ENCODE peak calls at places on chromosomes 4 and X, in seven cellular contexts. One of them, this sample, is unnamed.

GRCh38 chr4:7661066-7661748 is 226.5 kb upstream of the PSAPL1 start:
- DNase-seq in heart right ventricle: no peak
- DNase-seq in astrocyte of the spinal cord: no peak
- DNase-seq in NB4: no peak
- DNase-seq in cardiac fibroblast: no peak
- DNase-seq in right lobe of liver: no peak
- DNase-seq in ovary: no peak
- DNase-seq in this sample: no peak

GRCh38 chrX:130111220-130111934 is 1.1 kb upstream of the ELF4 start:
- DNase-seq in NB4: peak; percentile 46
- DNase-seq in right lobe of liver: no peak
- DNase-seq in astrocyte of the spinal cord: peak; percentile 12
- DNase-seq in cardiac fibroblast: no peak
- DNase-seq in ovary: no peak
- DNase-seq in heart right ventricle: peak; percentile 19
- DNase-seq in this sample: no peak

GRCh38 chr4:102469806-102470205 is 31.4 kb upstream of the NFKB1 start:
- DNase-seq in heart right ventricle: no peak
- DNase-seq in ovary: no peak
- DNase-seq in cardiac fibroblast: no peak
- DNase-seq in right lobe of liver: no peak
- DNase-seq in astrocyte of the spinal cord: no peak
- DNase-seq in NB4: no peak
- DNase-seq in this sample: no peak

GRCh38 chrX:45788941-45789348 is 588.3 kb upstream of the DIPK2B start:
- DNase-seq in right lobe of liver: no peak
- DNase-seq in heart right ventricle: peak; percentile 45
- DNase-seq in ovary: no peak
- DNase-seq in astrocyte of the spinal cord: no peak
- DNase-seq in cardiac fibroblast: peak; percentile 72
- DNase-seq in NB4: peak; percentile 29
- DNase-seq in this sample: no peak

GRCh38 chr4:10659251-10659650 is 25.3 kb downstream of the CLNK start:
- DNase-seq in right lobe of liver: no peak
- DNase-seq in heart right ventricle: no peak
- DNase-seq in ovary: no peak
- DNase-seq in NB4: no peak
- DNase-seq in cardiac fibroblast: no peak
- DNase-seq in astrocyte of the spinal cord: no peak
- DNase-seq in this sample: no peak

GRCh38 chr4:183823394-183823793 is 81.7 kb upstream of the STOX2 start:
- DNase-seq in heart right ventricle: peak; percentile 34
- DNase-seq in astrocyte of the spinal cord: peak; percentile 20
- DNase-seq in ovary: no peak
- DNase-seq in cardiac fibroblast: peak; percentile 52
- DNase-seq in right lobe of liver: no peak
- DNase-seq in NB4: no peak
- DNase-seq in this sample: peak; percentile 28

GRCh38 chrX:35890699-35891098 is 28.8 kb upstream of the CFAP47 start:
- DNase-seq in heart right ventricle: no peak
- DNase-seq in cardiac fibroblast: peak; percentile 14
- DNase-seq in right lobe of liver: no peak
- DNase-seq in NB4: peak; percentile 64
- DNase-seq in astrocyte of the spinal cord: peak; percentile 28
- DNase-seq in ovary: no peak
- DNase-seq in this sample: peak; percentile 11

GRCh38 chr4:169335331-169335730 is 64.6 kb upstream of the SH3RF1 start:
- DNase-seq in cardiac fibroblast: peak; percentile 47
- DNase-seq in ovary: no peak
- DNase-seq in NB4: no peak
- DNase-seq in astrocyte of the spinal cord: no peak
- DNase-seq in heart right ventricle: no peak
- DNase-seq in right lobe of liver: no peak
- DNase-seq in this sample: no peak

GRCh38 chr4:137705171-137705783 is 173.0 kb upstream of the PCDH18 start:
- DNase-seq in heart right ventricle: no peak
- DNase-seq in NB4: peak; percentile 57
- DNase-seq in cardiac fibroblast: peak; percentile 91
- DNase-seq in astrocyte of the spinal cord: peak; percentile 91
- DNase-seq in ovary: no peak
- DNase-seq in right lobe of liver: no peak
- DNase-seq in this sample: peak; percentile 49

GRCh38 chr4:25914670-25915358 is 794 bp downstream of the SMIM20 start:
- DNase-seq in heart right ventricle: no peak
- DNase-seq in cardiac fibroblast: no peak
- DNase-seq in ovary: no peak
- DNase-seq in astrocyte of the spinal cord: no peak
- DNase-seq in right lobe of liver: no peak
- DNase-seq in NB4: no peak
- DNase-seq in this sample: no peak

GRCh38 chrX:136754641-136755040 is 26.1 kb downstream of the ARHGEF6 start:
- DNase-seq in cardiac fibroblast: no peak
- DNase-seq in heart right ventricle: peak; percentile 38
- DNase-seq in right lobe of liver: no peak
- DNase-seq in ovary: no peak
- DNase-seq in NB4: no peak
- DNase-seq in astrocyte of the spinal cord: peak; percentile 72
- DNase-seq in this sample: peak; percentile 81

GRCh38 chrX:29461039-29461438 is 754.3 kb upstream of the MAGEB2 start:
- DNase-seq in right lobe of liver: no peak
- DNase-seq in NB4: no peak
- DNase-seq in cardiac fibroblast: no peak
- DNase-seq in heart right ventricle: no peak
- DNase-seq in ovary: no peak
- DNase-seq in astrocyte of the spinal cord: peak; percentile 6
- DNase-seq in this sample: peak; percentile 23

GRCh38 chr4:184444953-184445309 is 29.4 kb downstream of the IRF2 start:
- DNase-seq in heart right ventricle: no peak
- DNase-seq in cardiac fibroblast: no peak
- DNase-seq in astrocyte of the spinal cord: no peak
- DNase-seq in ovary: no peak
- DNase-seq in NB4: no peak
- DNase-seq in right lobe of liver: peak; percentile 76
- DNase-seq in this sample: no peak

GRCh38 chr4:124884316-124884715 is 171.8 kb upstream of the ANKRD50 start:
- DNase-seq in NB4: no peak
- DNase-seq in astrocyte of the spinal cord: no peak
- DNase-seq in cardiac fibroblast: no peak
- DNase-seq in right lobe of liver: no peak
- DNase-seq in heart right ventricle: no peak
- DNase-seq in ovary: no peak
- DNase-seq in this sample: no peak

GRCh38 chr4:47278631-47279030 is 184.9 kb downstream of the COMMD8 start:
- DNase-seq in NB4: peak; percentile 11
- DNase-seq in astrocyte of the spinal cord: no peak
- DNase-seq in ovary: no peak
- DNase-seq in right lobe of liver: no peak
- DNase-seq in cardiac fibroblast: no peak
- DNase-seq in heart right ventricle: no peak
- DNase-seq in this sample: no peak

GRCh38 chr4:1050486-1051213 is 39.2 kb downstream of the FGFRL1 start:
- DNase-seq in cardiac fibroblast: no peak
- DNase-seq in heart right ventricle: no peak
- DNase-seq in astrocyte of the spinal cord: no peak
- DNase-seq in ovary: peak; percentile 24
- DNase-seq in NB4: no peak
- DNase-seq in right lobe of liver: peak; percentile 46
- DNase-seq in this sample: no peak

GRCh38 chrX:150291014-150291413 is 72.1 kb upstream of the MAMLD1 start:
- DNase-seq in ovary: no peak
- DNase-seq in right lobe of liver: peak; percentile 89
- DNase-seq in cardiac fibroblast: no peak
- DNase-seq in NB4: no peak
- DNase-seq in heart right ventricle: no peak
- DNase-seq in astrocyte of the spinal cord: no peak
- DNase-seq in this sample: no peak

GRCh38 chr4:105951198-105951597 is 55.9 kb downstream of the NPNT start:
- DNase-seq in heart right ventricle: no peak
- DNase-seq in astrocyte of the spinal cord: peak; percentile 12
- DNase-seq in NB4: peak; percentile 41
- DNase-seq in ovary: no peak
- DNase-seq in cardiac fibroblast: peak; percentile 54
- DNase-seq in right lobe of liver: no peak
- DNase-seq in this sample: no peak

GRCh38 chrX:1592128-1592862 is 891 bp downstream of the AKAP17A start:
- DNase-seq in right lobe of liver: no peak
- DNase-seq in heart right ventricle: no peak
- DNase-seq in astrocyte of the spinal cord: no peak
- DNase-seq in cardiac fibroblast: peak; percentile 36
- DNase-seq in NB4: peak; percentile 58
- DNase-seq in ovary: peak; percentile 64
- DNase-seq in this sample: peak; percentile 2

GRCh38 chr4:112897548-112897947 is 151.9 kb upstream of the ANK2 start:
- DNase-seq in ovary: no peak
- DNase-seq in cardiac fibroblast: no peak
- DNase-seq in NB4: no peak
- DNase-seq in right lobe of liver: no peak
- DNase-seq in heart right ventricle: no peak
- DNase-seq in astrocyte of the spinal cord: no peak
- DNase-seq in this sample: no peak
- TF ChIP-seq CTCF in ovary: no peak
- TF ChIP-seq CTCF in cardiac fibroblast: no peak
- TF ChIP-seq CTCF in NB4: no peak
- TF ChIP-seq CTCF in right lobe of liver: no peak
- TF ChIP-seq CTCF in heart right ventricle: no peak
- TF ChIP-seq CTCF in astrocyte of the spinal cord: no peak
- TF ChIP-seq CTCF in this sample: no peak

DNA sequence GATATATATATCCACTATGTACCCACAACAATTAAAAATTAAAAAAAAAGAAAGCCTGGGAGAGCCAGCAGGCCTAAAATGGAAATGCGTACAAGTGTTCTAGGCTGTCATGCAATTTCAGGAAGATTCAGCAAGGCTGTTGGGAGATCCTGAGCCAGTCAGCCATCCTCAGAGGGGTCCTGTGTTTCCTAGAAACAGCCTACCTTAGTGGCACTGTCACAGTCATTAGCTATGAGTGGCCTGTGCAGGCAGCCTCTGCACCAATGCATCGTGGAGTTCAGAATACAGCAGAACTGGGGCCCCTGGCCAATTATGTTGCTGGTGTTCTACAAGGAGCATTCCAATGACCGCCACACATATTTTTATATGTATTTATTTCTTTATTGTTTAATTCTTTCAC is 21.0 kb upstream of the USP53 start:
- DNase-seq in cardiac fibroblast: no peak
- DNase-seq in NB4: no peak
- DNase-seq in heart right ventricle: no peak
- DNase-seq in right lobe of liver: no peak
- DNase-seq in ovary: no peak
- DNase-seq in astrocyte of the spinal cord: no peak
- DNase-seq in this sample: no peak
- H3K4me3 ChIP-seq in cardiac fibroblast: no peak overlapping the region
- H3K4me3 ChIP-seq in NB4: no peak overlapping the region
- H3K4me3 ChIP-seq in heart right ventricle: no peak overlapping the region
- H3K4me3 ChIP-seq in right lobe of liver: no peak overlapping the region
- H3K4me3 ChIP-seq in ovary: no peak overlapping the region
- H3K4me3 ChIP-seq in astrocyte of the spinal cord: no peak overlapping the region
- H3K4me3 ChIP-seq in this sample: no peak overlapping the region

DNA sequence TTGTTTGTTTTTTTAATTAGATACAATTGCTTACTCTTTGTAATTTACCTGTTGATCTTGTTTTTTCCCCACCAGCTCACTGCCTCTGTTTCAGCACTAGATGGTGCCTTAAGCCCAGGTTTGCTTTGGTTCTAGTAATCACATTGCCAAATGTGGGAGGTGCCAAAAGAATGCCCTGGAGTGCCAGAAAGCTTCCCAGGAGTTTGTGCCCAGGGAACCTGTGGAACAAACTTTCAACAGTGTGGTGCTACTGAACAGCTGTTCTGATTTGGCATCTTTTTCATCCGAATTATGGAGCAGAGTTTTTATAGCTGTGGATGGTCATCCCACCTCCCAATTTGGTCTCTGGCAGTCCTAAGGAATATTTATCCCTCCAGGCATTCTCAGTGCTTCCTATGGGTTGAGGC is 1000.7 kb downstream of the STIM2 start:
- DNase-seq in heart right ventricle: no peak
- DNase-seq in NB4: peak; percentile 23
- DNase-seq in cardiac fibroblast: peak; percentile 68
- DNase-seq in right lobe of liver: peak; percentile 55
- DNase-seq in ovary: no peak
- DNase-seq in astrocyte of the spinal cord: peak; percentile 44
- DNase-seq in this sample: no peak
- TF ChIP-seq CTCF in heart right ventricle: peak; percentile 59
- TF ChIP-seq CTCF in NB4: peak; percentile 37
- TF ChIP-seq CTCF in cardiac fibroblast: peak; percentile 53
- TF ChIP-seq CTCF in right lobe of liver: peak; percentile 69
- TF ChIP-seq CTCF in ovary: no peak
- TF ChIP-seq CTCF in astrocyte of the spinal cord: peak; percentile 51
- TF ChIP-seq CTCF in this sample: peak; percentile 50

GRCh38 chrX:106615041-106615440 is 3.3 kb downstream of the RADX start:
- DNase-seq in heart right ventricle: no peak
- DNase-seq in astrocyte of the spinal cord: no peak
- DNase-seq in right lobe of liver: no peak
- DNase-seq in ovary: no peak
- DNase-seq in NB4: no peak
- DNase-seq in cardiac fibroblast: no peak
- DNase-seq in this sample: no peak
- H3K4me3 ChIP-seq in heart right ventricle: no peak overlapping the region
- H3K4me3 ChIP-seq in astrocyte of the spinal cord: no peak overlapping the region
- H3K4me3 ChIP-seq in right lobe of liver: no peak overlapping the region
- H3K4me3 ChIP-seq in ovary: no peak overlapping the region
- H3K4me3 ChIP-seq in NB4: no peak overlapping the region
- H3K4me3 ChIP-seq in cardiac fibroblast: no peak overlapping the region
- H3K4me3 ChIP-seq in this sample: no peak overlapping the region

GRCh38 chr4:127601029-127601428 is 31.7 kb upstream of the INTU start:
- DNase-seq in heart right ventricle: no peak
- DNase-seq in NB4: no peak
- DNase-seq in astrocyte of the spinal cord: peak; percentile 25
- DNase-seq in cardiac fibroblast: peak; percentile 50
- DNase-seq in right lobe of liver: no peak
- DNase-seq in ovary: no peak
- DNase-seq in this sample: no peak
- TF ChIP-seq CTCF in heart right ventricle: no peak
- TF ChIP-seq CTCF in NB4: peak; percentile 13
- TF ChIP-seq CTCF in astrocyte of the spinal cord: peak; percentile 44
- TF ChIP-seq CTCF in cardiac fibroblast: peak; percentile 34
- TF ChIP-seq CTCF in right lobe of liver: no peak
- TF ChIP-seq CTCF in ovary: no peak
- TF ChIP-seq CTCF in this sample: peak; percentile 18

GRCh38 chrX:105706041-105706440 is 116.3 kb upstream of the NRK start:
- DNase-seq in NB4: no peak
- DNase-seq in astrocyte of the spinal cord: no peak
- DNase-seq in ovary: no peak
- DNase-seq in right lobe of liver: no peak
- DNase-seq in cardiac fibroblast: peak; percentile 67
- DNase-seq in heart right ventricle: no peak
- DNase-seq in this sample: no peak

GRCh38 chrX:105715746-105716145 is 106.6 kb upstream of the NRK start:
- DNase-seq in cardiac fibroblast: no peak
- DNase-seq in NB4: no peak
- DNase-seq in astrocyte of the spinal cord: no peak
- DNase-seq in heart right ventricle: no peak
- DNase-seq in right lobe of liver: no peak
- DNase-seq in ovary: no peak
- DNase-seq in this sample: no peak

DNA sequence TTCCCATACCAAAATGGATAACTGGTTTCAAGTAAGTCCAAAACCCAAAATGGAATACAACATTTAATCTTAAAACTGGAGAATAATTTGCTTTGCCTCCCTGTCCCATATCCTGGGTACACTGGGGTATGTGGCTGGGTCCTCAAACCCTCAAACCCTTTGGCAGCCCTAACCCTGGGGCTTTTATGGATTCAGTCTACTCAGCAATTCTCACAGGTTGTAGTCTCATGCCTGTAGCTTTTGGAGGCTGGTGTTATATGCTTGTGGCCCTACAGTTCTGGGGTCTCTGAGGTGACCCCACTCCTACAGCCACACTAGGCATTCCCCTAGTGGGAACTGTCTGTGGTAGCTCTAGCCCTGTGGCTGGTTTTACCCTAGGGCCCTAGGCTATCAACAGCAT is 110.5 kb upstream of the NRK start:
- DNase-seq in astrocyte of the spinal cord: no peak
- DNase-seq in ovary: no peak
- DNase-seq in NB4: no peak
- DNase-seq in right lobe of liver: no peak
- DNase-seq in heart right ventricle: no peak
- DNase-seq in cardiac fibroblast: no peak
- DNase-seq in this sample: no peak
- H3K4me3 ChIP-seq in astrocyte of the spinal cord: no peak overlapping the region
- H3K4me3 ChIP-seq in ovary: no peak overlapping the region
- H3K4me3 ChIP-seq in NB4: no peak overlapping the region
- H3K4me3 ChIP-seq in right lobe of liver: no peak overlapping the region
- H3K4me3 ChIP-seq in heart right ventricle: no peak overlapping the region
- H3K4me3 ChIP-seq in cardiac fibroblast: no peak overlapping the region
- H3K4me3 ChIP-seq in this sample: no peak overlapping the region